ENCODE peak calls at places on chromosome 4, in four cellular contexts. T, Q, F and P are unnamed samples. For H3K36me3, the result is how much of the 10 kb centered on the place peaks cover.

GRCh38 chr4:114383721-114384120 is 214.9 kb upstream of the UGT8 start:
- DNase-seq in T (no peak), Q (no peak), F (no peak), P (no peak)

GRCh38 chr4:144757969-144758368 is 112.0 kb downstream of the HHIP start:
- DNase-seq in T (no peak), Q (no peak), F (no peak), P (no peak)

GRCh38 chr4:130257271-130257670 is 1161.3 kb downstream of the C4orf33 start:
- DNase-seq in T (no peak), F (no peak), Q (no peak), P (no peak)

GRCh38 chr4:146654976-146655761 is 16.5 kb downstream of the POU4F2 start:
- DNase-seq in F (peak), Q (no peak), T (no peak), P (no peak)

GRCh38 chr4:25568788-25569231 is 86.8 kb upstream of the SLC34A2 start:
- DNase-seq in T (no peak), Q (no peak), F (no peak), P (no peak)

GRCh38 chr4:32455231-32455630 is 1735.1 kb downstream of the PCDH7 start:
- DNase-seq in Q (no peak), F (no peak), T (no peak), P (no peak)

GRCh38 chr4:92520563-92520962 is 216.8 kb downstream of the GRID2 start:
- DNase-seq in Q (no peak), F (no peak), T (no peak), P (no peak)

GRCh38 chr4:102734591-102735385 is 26.0 kb downstream of the MANBA start:
- DNase-seq in T (no peak), F (no peak), Q (no peak), P (no peak)

GRCh38 chr4:111933703-111934102 is 211.6 kb upstream of the FAM241A start:
- DNase-seq in F (no peak), T (no peak), Q (no peak), P (no peak)

GRCh38 chr4:25002679-25003078 is 28.1 kb downstream of the LGI2 start:
- DNase-seq in F (no peak), T (no peak), Q (no peak), P (no peak)

GRCh38 chr4:19614171-19614570 is 637.5 kb upstream of the SLIT2 start:
- DNase-seq in F (no peak), Q (no peak), T (no peak), P (no peak)

GRCh38 chr4:48914311-48914710 is 7.7 kb upstream of the OCIAD2 start:
- DNase-seq in F (no peak), T (no peak), Q (no peak), P (no peak)

GRCh38 chr4:30754021-30754420 is 33.9 kb downstream of the PCDH7 start:
- DNase-seq in T (no peak), F (no peak), Q (no peak), P (no peak)

GRCh38 chr4:13966241-13967195 is 339.0 kb upstream of the BOD1L1 start:
- DNase-seq in Q (no peak), T (no peak), F (no peak), P (no peak)

GRCh38 chr4:54571762-54572542 is 85.8 kb upstream of the KIT start:
- DNase-seq in T (no peak), Q (no peak), F (no peak), P (no peak)

GRCh38 chr4:67875011-67875410 is 8.8 kb downstream of the TMPRSS11D start:
- DNase-seq in F (no peak), Q (no peak), T (no peak), P (no peak)

GRCh38 chr4:25172964-25173917 is 13.0 kb upstream of the SEPSECS start:
- DNase-seq in Q (no peak), F (no peak), T (peak), P (peak)

GRCh38 chr4:80265571-80266266 is 745 bp upstream of the FGF5 start:
- DNase-seq in F (peak), T (no peak), Q (no peak), P (no peak)

GRCh38 chr4:83323136-83323535 is 11.5 kb downstream of the HPSE start:
- DNase-seq in Q (no peak), F (no peak), T (no peak), P (no peak)

GRCh38 chr4:128517739-128518510 is 230.3 kb upstream of the PGRMC2 start:
- DNase-seq in Q (peak), T (peak), F (peak), P (no peak)

GRCh38 chr4:22515888-22516541 is at the start of gene ADGRA3:
- DNase-seq in F (peak), T (peak), Q (peak), P (peak)

GRCh38 chr4:14301993-14302392 is 674.5 kb upstream of the BOD1L1 start:
- DNase-seq in T (no peak), Q (no peak), F (no peak), P (no peak)

GRCh38 chr4:124745988-124746801 is 33.7 kb upstream of the ANKRD50 start:
- DNase-seq in T (no peak), Q (no peak), F (no peak), P (no peak)

GRCh38 chr4:40662962-40663604 is 33.4 kb upstream of the RBM47 start:
- DNase-seq in F (no peak), Q (no peak), T (no peak), P (no peak)

GRCh38 chr4:78056265-78057129 is 626 bp upstream of the FRAS1 start:
- DNase-seq in F (peak), Q (peak), T (peak), P (peak)

GRCh38 chr4:166377578-166377977 is 504.5 kb downstream of the TLL1 start:
- DNase-seq in Q (no peak), T (no peak), F (no peak), P (no peak)

GRCh38 chr4:93031431-93032098 is 727.8 kb downstream of the GRID2 start:
- DNase-seq in T (no peak), Q (no peak), F (no peak), P (no peak)

DNA sequence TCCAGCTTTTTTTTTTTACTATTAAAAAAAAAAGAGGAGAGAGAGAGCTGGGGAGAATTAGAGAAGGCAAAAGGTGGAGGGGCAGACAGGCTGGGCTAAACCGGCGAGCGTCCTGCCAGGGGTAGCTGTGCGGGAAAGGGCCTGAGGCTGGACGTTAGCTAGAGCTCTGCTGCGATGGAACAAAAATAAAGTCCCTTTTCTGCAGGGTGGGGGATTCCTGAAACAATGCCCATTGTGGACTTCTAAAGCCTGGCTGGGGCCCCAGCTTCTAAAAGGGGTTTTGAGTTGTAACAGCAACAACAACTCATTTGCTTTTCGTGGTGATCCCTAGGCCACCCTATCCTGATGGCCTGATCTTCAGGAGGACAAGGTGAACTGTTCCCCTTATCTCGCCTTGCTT is 311.7 kb downstream of the FBXW7 start:
- DNase-seq in Q (no peak), T (no peak), F (no peak), P (no peak)
- H3K36me3 ChIP-seq in Q (under half), T (under half), F (under half), P (under half)

GRCh38 chr4:3936184-3936583 is 170.0 kb downstream of the ADRA2C start:
- DNase-seq in F (no peak), T (no peak), Q (no peak), P (no peak)
- H3K27ac ChIP-seq in F (no peak), T (no peak), Q (no peak), P (no peak)

DNA sequence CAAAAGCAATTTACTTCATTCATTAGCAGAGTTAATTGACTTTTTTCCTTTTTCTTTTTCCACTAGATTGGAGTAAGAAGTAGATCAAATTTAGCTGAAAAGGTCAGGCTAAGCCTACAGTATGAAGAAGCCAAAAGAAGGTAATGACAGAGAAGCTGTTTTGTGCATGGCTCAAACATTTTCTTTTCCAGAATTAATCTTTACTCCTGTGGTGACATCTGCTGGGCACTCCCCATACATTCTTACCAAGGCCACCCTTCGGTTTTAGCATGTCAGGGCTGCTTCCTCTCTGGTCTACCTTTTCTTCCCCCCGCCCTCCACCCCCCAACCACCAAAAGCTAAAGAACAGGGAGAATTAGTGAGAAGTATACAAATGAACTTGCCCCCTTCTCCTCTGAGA is 70.2 kb downstream of the CLDN22 start:
- DNase-seq in F (peak), T (no peak), Q (no peak), P (no peak)
- TF ChIP-seq CTCF in F (peak), T (no peak), Q (peak), P (no peak)

GRCh38 chr4:38889143-38889542 is 21.5 kb downstream of the FAM114A1 start:
- DNase-seq in F (no peak), T (no peak), Q (no peak), P (no peak)

DNA sequence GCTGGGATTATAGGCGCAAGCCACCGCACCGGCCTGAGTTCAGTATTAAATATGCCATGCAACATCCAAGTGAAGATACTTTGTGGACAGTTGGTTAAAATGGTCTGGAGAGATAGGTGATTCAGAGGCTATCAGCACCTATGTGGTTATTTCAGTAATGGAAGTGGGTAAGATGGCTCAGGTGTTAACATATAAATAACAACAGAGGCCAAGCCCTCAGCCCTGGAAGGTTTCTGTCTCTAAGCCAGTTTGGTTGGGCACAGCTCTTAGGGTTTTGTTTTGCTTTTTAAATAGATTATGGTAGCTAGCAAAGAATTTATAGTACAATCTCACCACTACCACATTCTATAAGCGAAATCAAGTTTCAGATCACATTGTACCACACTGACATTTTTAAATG is 16.6 kb downstream of the FAM114A1 start:
- DNase-seq in F (no peak), T (no peak), Q (no peak), P (no peak)
- H3K36me3 ChIP-seq in F (under half), T (under half), Q (under half), P (under half)

GRCh38 chr4:1323635-1324442 is 23.2 kb upstream of the UVSSA start:
- DNase-seq in T (no peak), Q (peak), F (no peak), P (no peak)
- H3K27ac ChIP-seq in T (peak), Q (peak), F (peak), P (no peak)

DNA sequence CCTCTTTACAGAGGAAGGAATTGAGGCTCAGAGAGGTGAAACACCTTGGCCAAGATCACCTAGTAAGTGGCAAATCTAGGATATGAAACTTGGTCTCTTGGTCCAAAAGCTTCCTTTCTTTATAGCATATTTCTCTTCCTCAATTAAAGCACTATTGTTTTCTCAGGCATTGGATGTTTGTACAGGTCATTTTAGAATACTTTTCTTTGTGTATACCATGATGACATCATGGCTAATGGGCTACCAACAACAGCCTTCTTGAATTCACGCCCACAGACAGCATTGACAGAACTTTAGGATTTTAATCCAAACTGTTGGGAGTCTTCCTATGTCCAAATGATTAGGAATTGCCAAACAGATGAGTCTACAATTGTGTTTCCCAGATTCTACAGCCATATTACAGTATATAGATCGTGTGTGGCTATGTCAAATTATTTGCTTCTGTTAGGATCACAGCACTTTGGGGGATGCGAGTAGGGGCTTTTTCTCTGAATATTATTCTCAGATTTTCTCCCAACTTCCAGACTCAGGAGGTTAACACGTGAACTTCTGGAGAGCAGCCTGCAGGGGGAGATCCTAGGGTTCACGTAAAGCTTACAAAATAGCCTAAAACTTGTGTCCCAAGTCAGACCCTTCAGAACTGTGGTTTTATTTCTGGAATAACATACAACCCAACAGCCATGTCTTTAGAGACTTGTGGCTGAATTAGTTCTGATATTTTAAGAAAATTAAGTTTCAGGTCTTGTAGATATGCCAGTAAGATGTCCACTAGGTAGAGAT is 191.8 kb downstream of the SHROOM3 start:
- DNase-seq in F (peak), Q (no peak), T (no peak), P (no peak)
- TF ChIP-seq CTCF in F (peak), Q (no peak), T (no peak), P (no peak)

GRCh38 chr4:1940566-1940965 is 68.2 kb downstream of the NELFA start:
- DNase-seq in F (no peak), T (no peak), Q (no peak), P (no peak)
- H3K36me3 ChIP-seq in F (half or more), T (under half), Q (under half), P (under half)

GRCh38 chr4:151169900-151170299 is 70.5 kb downstream of the RPS3A start:
- DNase-seq in Q (no peak), T (no peak), F (peak), P (no peak)

GRCh38 chr4:151166662-151167061 is 67.2 kb downstream of the RPS3A start:
- DNase-seq in Q (no peak), F (peak), T (no peak), P (no peak)

GRCh38 chr4:151165205-151166000 is 66.0 kb downstream of the RPS3A start:
- DNase-seq in F (no peak), Q (no peak), T (no peak), P (no peak)

GRCh38 chr4:151167561-151167960 is 68.1 kb downstream of the RPS3A start:
- DNase-seq in Q (no peak), T (no peak), F (no peak), P (no peak)

GRCh38 chr4:151169223-151169622 is 69.8 kb downstream of the RPS3A start:
- DNase-seq in Q (peak), F (peak), T (no peak), P (peak)
- H3K27ac ChIP-seq in Q (no peak), F (peak), T (no peak), P (peak)

GRCh38 chr4:126812076-126812475 is 820.7 kb upstream of the INTU start:
- DNase-seq in Q (no peak), F (no peak), T (no peak), P (no peak)
- TF ChIP-seq CTCF in Q (no peak), F (no peak), T (no peak), P (no peak)